ENCODE peak calls at places on chromosomes 7 and 10, in six cellular contexts. G is NCI-H345; U is GM12891; V is stimulated activated CD4-positive, alpha-beta T cell treated with anti-CD3 and anti-CD28 coated beads, Interleukin-4, amount 100 ng/mL, for 24 hours; M is midbrain; K is Right ventricle myocardium superior. N is an unnamed sample.

GRCh38 chr7:66957595-66958290 is 36.7 kb downstream of the TMEM248 start:
- DNase-seq in G (no peak), U (no peak), V (no peak), M (no peak), K (no peak), N (no peak)

GRCh38 chr10:48594799-48595198 is 10.1 kb downstream of the ARHGAP22 start:
- DNase-seq in G (peak; percentile 94), U (no peak), V (no peak), M (peak; percentile 20), K (no peak), N (no peak)

GRCh38 chr7:381211-382117 is 91.5 kb downstream of the FOXL3 start:
- DNase-seq in G (no peak), U (peak; percentile 17), V (peak; percentile 50), M (no peak), K (peak; percentile 39), N (peak; percentile 39)

GRCh38 chr10:104445359-104445758 is 91.7 kb downstream of the CFAP58 start:
- DNase-seq in G (no peak), U (no peak), V (no peak), M (no peak), K (no peak), N (no peak)

GRCh38 chr7:120743128-120743527 is 114.8 kb downstream of the TSPAN12 start:
- DNase-seq in G (peak; percentile 21), U (no peak), V (no peak), M (no peak), K (no peak), N (no peak)

GRCh38 chr10:88389456-88389855 is 193.7 kb downstream of the RNLS start:
- DNase-seq in G (peak; percentile 15), U (no peak), V (peak; percentile 27), M (peak; percentile 45), K (no peak), N (no peak)

GRCh38 chr10:59905066-59905734 is 1.2 kb downstream of the CCDC6 start:
- DNase-seq in G (peak; percentile 9), U (peak; percentile 29), V (peak; percentile 72), M (peak; percentile 27), K (peak; percentile 55), N (peak; percentile 73)

GRCh38 chr7:157625973-157626790 is 289.4 kb downstream of the DNAJB6 start:
- DNase-seq in G (no peak), U (no peak), V (no peak), M (no peak), K (no peak), N (no peak)

GRCh38 chr7:99252166-99252895 is 20.3 kb upstream of the MYH16 start:
- DNase-seq in G (no peak), U (no peak), V (no peak), M (no peak), K (no peak), N (no peak)

GRCh38 chr10:77104459-77104980 is 533.1 kb downstream of the KCNMA1 start:
- DNase-seq in G (no peak), U (no peak), V (no peak), M (no peak), K (peak; percentile 72), N (peak; percentile 82)

GRCh38 chr7:128192497-128193142 is 48.5 kb upstream of the LEP start:
- DNase-seq in G (no peak), U (no peak), V (no peak), M (no peak), K (no peak), N (peak; percentile 51)

GRCh38 chr7:156759143-156759542 is 118.6 kb downstream of the RNF32 start:
- DNase-seq in G (no peak), U (no peak), V (no peak), M (no peak), K (no peak), N (no peak)

GRCh38 chr10:125782661-125783060 is 7.0 kb upstream of the MMP21 start:
- DNase-seq in G (no peak), U (no peak), V (no peak), M (no peak), K (no peak), N (peak; percentile 62)

GRCh38 chr7:29332875-29333482 is 138.4 kb downstream of the CHN2 start:
- DNase-seq in G (peak; percentile 45), U (no peak), V (no peak), M (no peak), K (no peak), N (no peak)

GRCh38 chr7:127550247-127550646 is 35.1 kb downstream of the GCC1 start:
- DNase-seq in G (no peak), U (no peak), V (no peak), M (no peak), K (no peak), N (no peak)

GRCh38 chr10:60967854-60968484 is 24.0 kb upstream of the RHOBTB1 start:
- DNase-seq in G (no peak), U (no peak), V (peak; percentile 17), M (no peak), K (no peak), N (no peak)

GRCh38 chr7:28358423-28358868 is 53.9 kb upstream of the CREB5 start:
- DNase-seq in G (no peak), U (no peak), V (no peak), M (no peak), K (no peak), N (no peak)

GRCh38 chr7:13282377-13282980 is 595.0 kb downstream of the ARL4A start:
- DNase-seq in G (peak; percentile 15), U (no peak), V (no peak), M (peak; percentile 16), K (no peak), N (no peak)

N was measured in aorta.